ENCODE peak calls at places on chromosomes 3 and 15, in nine cellular contexts. F is stomach; S is activated naive CD4-positive, alpha-beta T cell treated with anti-CD3 and anti-CD28 coated beads, Interleukin-2, amount 50 U/mL, for 16 hours; D is activated CD4-positive, alpha-beta memory T cell treated with anti-CD3 and anti-CD28 coated beads, Interleukin-2, amount 10 ng/mL, durations not matched to agents 7 days and 5 days; U is epithelial cell of esophagus; X is GM03348; N is GM23338; T is stimulated activated CD4-positive, alpha-beta T cell treated with anti-CD3 and anti-CD28 coated beads, Interleukin-2, amount 100 ng/mL, for 24 hours; V is A172. I is an unnamed sample.

GRCh38 chr3:45178131-45179023 is 32.2 kb upstream of the CDCP1 start:
- DNase-seq in S (no peak), T (no peak), F (peak; percentile 58), D (no peak), N (no peak), X (no peak), V (peak; percentile 94), U (peak; percentile 57), I (no peak)

GRCh38 chr3:102531686-102532085 is 96.9 kb downstream of the ZPLD1 start:
- DNase-seq in X (no peak), S (no peak), T (no peak), U (peak; percentile 50), F (no peak), D (no peak), N (no peak), V (no peak), I (no peak)

GRCh38 chr3:50573566-50574279 is 4.4 kb downstream of the HEMK1 start:
- DNase-seq in F (no peak), X (no peak), N (no peak), D (peak; percentile 95), V (no peak), U (no peak), S (peak; percentile 56), T (peak; percentile 76), I (no peak)

GRCh38 chr3:158792709-158793108 is 9.1 kb upstream of the MFSD1 start:
- DNase-seq in V (peak; percentile 84), N (no peak), S (no peak), F (no peak), X (peak; percentile 80), U (peak; percentile 89), D (no peak), T (no peak), I (no peak)

GRCh38 chr15:69881760-69882159 is 216.0 kb downstream of the TLE3 start:
- DNase-seq in U (no peak), S (no peak), N (no peak), F (no peak), T (no peak), X (no peak), V (no peak), D (no peak), I (no peak)

GRCh38 chr3:150890320-150890719 is 14.9 kb downstream of the MINDY4B start:
- DNase-seq in D (no peak), S (no peak), N (no peak), V (no peak), U (no peak), X (peak; percentile 28), T (no peak), F (no peak), I (no peak)

GRCh38 chr3:21624514-21624913 is 126.5 kb downstream of the ZNF385D start:
- DNase-seq in T (no peak), N (no peak), F (no peak), V (no peak), D (no peak), S (no peak), U (no peak), X (no peak), I (no peak)

GRCh38 chr3:111152506-111152905 is 80.9 kb downstream of the NECTIN3 start:
- DNase-seq in D (no peak), S (no peak), T (no peak), V (no peak), U (no peak), F (no peak), X (peak; percentile 10), N (no peak), I (no peak)

GRCh38 chr3:55476515-55476914 is 10.6 kb downstream of the WNT5A start:
- DNase-seq in N (no peak), T (no peak), U (peak; percentile 55), F (no peak), D (no peak), V (peak; percentile 85), S (no peak), X (peak; percentile 61), I (no peak)

GRCh38 chr3:123818921-123819429 is 65.2 kb downstream of the MYLK start:
- DNase-seq in N (no peak), T (no peak), S (no peak), F (no peak), D (no peak), X (peak; percentile 24), V (peak; percentile 91), U (peak; percentile 97), I (no peak)

GRCh38 chr3:67986703-67987102 is 332.3 kb upstream of the SUCLG2 start:
- DNase-seq in S (no peak), X (no peak), V (no peak), N (no peak), T (no peak), F (no peak), U (no peak), D (no peak), I (no peak)

GRCh38 chr3:183802989-183803388 is 22.4 kb downstream of the MAP6D1 start:
- DNase-seq in N (no peak), D (no peak), F (no peak), U (no peak), T (no peak), X (no peak), S (no peak), V (no peak), I (peak; percentile 35)

GRCh38 chr3:190321789-190322603 is at the start of gene CLDN1:
- DNase-seq in T (peak; percentile 81), X (peak; percentile 92), V (peak; percentile 51), D (peak; percentile 68), F (peak; percentile 85), S (peak; percentile 79), U (peak; percentile 82), N (peak; percentile 95), I (peak; percentile 87)

GRCh38 chr3:10782011-10782410 is 34.0 kb upstream of the SLC6A11 start:
- DNase-seq in N (no peak), F (no peak), D (no peak), S (no peak), X (no peak), U (no peak), V (peak; percentile 20), T (no peak), I (no peak)

GRCh38 chr3:129315386-129315991 is 36.8 kb downstream of the HMCES start:
- DNase-seq in X (peak; percentile 61), U (peak; percentile 47), N (peak; percentile 30), V (no peak), S (peak; percentile 41), T (peak; percentile 51), D (peak; percentile 56), F (peak; percentile 44), I (no peak)

GRCh38 chr15:64507293-64507802 is 47.0 kb downstream of the ZNF609 start:
- DNase-seq in F (peak; percentile 84), N (no peak), U (peak; percentile 20), S (peak; percentile 45), D (peak; percentile 33), T (peak; percentile 46), V (no peak), X (peak; percentile 76), I (no peak)

GRCh38 chr3:16316396-16316795 is 51.4 kb downstream of the OXNAD1 start:
- DNase-seq in X (no peak), S (no peak), D (no peak), U (no peak), F (no peak), N (no peak), V (no peak), T (no peak), I (no peak)

GRCh38 chr3:87145553-87145952 is 81.6 kb upstream of the CHMP2B start:
- DNase-seq in V (peak; percentile 44), F (no peak), N (peak; percentile 80), T (peak; percentile 4), D (no peak), X (no peak), U (peak; percentile 53), S (no peak), I (no peak)

GRCh38 chr3:187736418-187736871 is 8.8 kb downstream of the BCL6 start:
- DNase-seq in X (peak; percentile 34), N (peak; percentile 36), S (no peak), T (no peak), D (no peak), V (peak; percentile 73), U (peak; percentile 60), F (no peak), I (no peak)

GRCh38 chr3:7813412-7813811 is 688.2 kb upstream of the LMCD1 start:
- DNase-seq in F (no peak), D (no peak), S (no peak), U (no peak), V (no peak), T (no peak), N (peak; percentile 7), X (no peak), I (no peak)

GRCh38 chr15:81106560-81106959 is 27.5 kb upstream of the CFAP161 start:
- DNase-seq in U (peak; percentile 80), T (peak; percentile 49), F (peak; percentile 62), X (peak; percentile 86), N (peak; percentile 73), V (peak; percentile 69), S (peak; percentile 27), D (peak; percentile 56), I (no peak)

GRCh38 chr15:38038659-38039442 is 104.4 kb downstream of the TMCO5A start:
- DNase-seq in V (peak; percentile 76), X (peak; percentile 72), U (peak; percentile 88), T (no peak), S (no peak), D (no peak), N (no peak), F (no peak), I (no peak)

GRCh38 chr3:58627580-58627894 is 39.0 kb downstream of the FAM3D start:
- DNase-seq in F (peak; percentile 61), V (peak; percentile 39), N (no peak), U (no peak), X (no peak), T (no peak), S (no peak), D (no peak), I (no peak)

GRCh38 chr3:61574854-61575253 is 13.5 kb downstream of the PTPRG start:
- DNase-seq in D (no peak), S (no peak), T (no peak), V (peak; percentile 93), U (peak; percentile 92), X (peak; percentile 72), F (no peak), N (no peak), I (no peak)

GRCh38 chr15:73605759-73606423 is 27.3 kb downstream of the NPTN start:
- DNase-seq in V (no peak), T (no peak), U (no peak), F (no peak), N (peak; percentile 51), D (no peak), X (no peak), S (no peak), I (no peak)

GRCh38 chr3:82080261-82080660 is 318.8 kb upstream of the GBE1 start:
- DNase-seq in T (no peak), S (no peak), U (peak; percentile 63), N (no peak), F (no peak), V (no peak), X (peak; percentile 19), D (no peak), I (no peak)

GRCh38 chr15:31214864-31215489 is 111.7 kb upstream of the KLF13 start:
- DNase-seq in U (peak; percentile 79), F (peak; percentile 79), X (peak; percentile 59), V (no peak), N (no peak), S (no peak), D (no peak), T (no peak), I (peak; percentile 81)

GRCh38 chr3:140545756-140546155 is 132.1 kb upstream of the TRIM42 start:
- DNase-seq in V (no peak), S (no peak), F (no peak), X (no peak), U (no peak), N (no peak), D (no peak), T (no peak), I (no peak)